ENCODE peak calls at places on chromosomes 1 and 21, in four cellular contexts. One of them, this sample, is unnamed.

GRCh38 chr1:108007531-108007930 is 42.6 kb upstream of the VAV3 start:
- DNase-seq in cardiac muscle cell: no peak
- DNase-seq in AG04450: no peak
- DNase-seq in stimulated activated CD4-positive, alpha-beta T cell treated with anti-CD3 and anti-CD28 coated beads, Interleukin-4, amount 100 ng/mL, for 24 hours: no peak
- DNase-seq in this sample: no peak

GRCh38 chr1:99950486-99950885 is 19.3 kb upstream of the SLC35A3 start:
- DNase-seq in AG04450: no peak
- DNase-seq in stimulated activated CD4-positive, alpha-beta T cell treated with anti-CD3 and anti-CD28 coated beads, Interleukin-4, amount 100 ng/mL, for 24 hours: no peak
- DNase-seq in cardiac muscle cell: no peak
- DNase-seq in this sample: peak; percentile 29

GRCh38 chr21:45615145-45615711 is 28.3 kb upstream of the PCBP3 start:
- DNase-seq in stimulated activated CD4-positive, alpha-beta T cell treated with anti-CD3 and anti-CD28 coated beads, Interleukin-4, amount 100 ng/mL, for 24 hours: peak; percentile 88
- DNase-seq in AG04450: no peak
- DNase-seq in cardiac muscle cell: no peak
- DNase-seq in this sample: no peak

GRCh38 chr1:8970870-8971337 is 25.2 kb downstream of the CA6 start:
- DNase-seq in AG04450: no peak
- DNase-seq in stimulated activated CD4-positive, alpha-beta T cell treated with anti-CD3 and anti-CD28 coated beads, Interleukin-4, amount 100 ng/mL, for 24 hours: peak; percentile 45
- DNase-seq in cardiac muscle cell: no peak
- DNase-seq in this sample: no peak

GRCh38 chr1:203720253-203720652 is 44.7 kb upstream of the LAX1 start:
- DNase-seq in AG04450: no peak
- DNase-seq in stimulated activated CD4-positive, alpha-beta T cell treated with anti-CD3 and anti-CD28 coated beads, Interleukin-4, amount 100 ng/mL, for 24 hours: no peak
- DNase-seq in cardiac muscle cell: no peak
- DNase-seq in this sample: no peak

GRCh38 chr1:160799641-160800040 is 3.7 kb downstream of the LY9 start:
- DNase-seq in stimulated activated CD4-positive, alpha-beta T cell treated with anti-CD3 and anti-CD28 coated beads, Interleukin-4, amount 100 ng/mL, for 24 hours: no peak
- DNase-seq in AG04450: no peak
- DNase-seq in cardiac muscle cell: no peak
- DNase-seq in this sample: no peak

GRCh38 chr1:81832573-81832972 is 31.8 kb downstream of the ADGRL2 start:
- DNase-seq in AG04450: peak; percentile 20
- DNase-seq in stimulated activated CD4-positive, alpha-beta T cell treated with anti-CD3 and anti-CD28 coated beads, Interleukin-4, amount 100 ng/mL, for 24 hours: no peak
- DNase-seq in cardiac muscle cell: peak; percentile 81
- DNase-seq in this sample: no peak

GRCh38 chr21:21971384-21971783 is 973.2 kb downstream of the NCAM2 start:
- DNase-seq in AG04450: no peak
- DNase-seq in cardiac muscle cell: no peak
- DNase-seq in stimulated activated CD4-positive, alpha-beta T cell treated with anti-CD3 and anti-CD28 coated beads, Interleukin-4, amount 100 ng/mL, for 24 hours: no peak
- DNase-seq in this sample: no peak

GRCh38 chr1:173393655-173393993 is 83.5 kb upstream of the PRDX6 start:
- DNase-seq in cardiac muscle cell: peak; percentile 79
- DNase-seq in stimulated activated CD4-positive, alpha-beta T cell treated with anti-CD3 and anti-CD28 coated beads, Interleukin-4, amount 100 ng/mL, for 24 hours: no peak
- DNase-seq in AG04450: peak; percentile 37
- DNase-seq in this sample: no peak

GRCh38 chr1:10494754-10495474 is 20.2 kb downstream of the PEX14 start:
- DNase-seq in stimulated activated CD4-positive, alpha-beta T cell treated with anti-CD3 and anti-CD28 coated beads, Interleukin-4, amount 100 ng/mL, for 24 hours: peak; percentile 82
- DNase-seq in cardiac muscle cell: peak; percentile 69
- DNase-seq in AG04450: no peak
- DNase-seq in this sample: peak; percentile 87

GRCh38 chr1:183914283-183914682 is 109.4 kb downstream of the RGL1 start:
- DNase-seq in cardiac muscle cell: peak; percentile 43
- DNase-seq in stimulated activated CD4-positive, alpha-beta T cell treated with anti-CD3 and anti-CD28 coated beads, Interleukin-4, amount 100 ng/mL, for 24 hours: no peak
- DNase-seq in AG04450: no peak
- DNase-seq in this sample: no peak